ENCODE peak calls at places on chromosomes 7 and 10, in four cellular contexts. Z is IMR-90, O is A549, T is stomach. R is an unnamed sample. For H3K4me1, the result is how much of the 10 kb centered on the place peaks cover.

GRCh38 chr10:132729810-132730565 is 56.0 kb downstream of the NKX6-2 start:
- DNase-seq in T (no peak), O (no peak), Z (no peak), R (no peak)

GRCh38 chr10:89513206-89513605 is 22.2 kb downstream of the SLC16A12 start:
- DNase-seq in T (no peak), Z (no peak), O (no peak), R (no peak)

GRCh38 chr10:123148414-123149161 is 652 bp downstream of the HMX2 start:
- DNase-seq in Z (no peak), T (no peak), O (no peak), R (no peak)

GRCh38 chr7:38975944-38976392 is 1.7 kb upstream of the POU6F2 start:
- DNase-seq in T (no peak), O (no peak), Z (no peak), R (no peak)

GRCh38 chr10:72464438-72464837 is 109.7 kb upstream of the DNAJB12 start:
- DNase-seq in Z (no peak), T (no peak), O (no peak), R (no peak)

GRCh38 chr7:906776-907157 is 30.4 kb downstream of the GET4 start:
- DNase-seq in O (no peak), Z (no peak), T (no peak), R (no peak)

GRCh38 chr7:101378808-101379207 is 16.1 kb downstream of the COL26A1 start:
- DNase-seq in Z (no peak), T (no peak), O (no peak), R (no peak)

GRCh38 chr10:45411607-45411940 is 37.6 kb downstream of the ALOX5 start:
- DNase-seq in O (no peak), Z (no peak), T (no peak), R (no peak)

GRCh38 chr10:91681361-91682276 is 48.7 kb upstream of the PPP1R3C start:
- DNase-seq in O (no peak), T (no peak), Z (no peak), R (no peak)

GRCh38 chr7:7183061-7183832 is 903 bp downstream of the C1GALT1 start:
- DNase-seq in O (peak), Z (no peak), T (peak), R (peak)

GRCh38 chr7:90678986-90679385 is 82.9 kb downstream of the CDK14 start:
- DNase-seq in Z (no peak), O (no peak), T (no peak), R (no peak)

GRCh38 chr7:134307320-134307719 is 9.4 kb downstream of the SLC35B4 start:
- DNase-seq in T (no peak), Z (no peak), O (no peak), R (no peak)

GRCh38 chr7:39125849-39126248 is 148.1 kb downstream of the POU6F2 start:
- DNase-seq in O (no peak), T (no peak), Z (no peak), R (no peak)

GRCh38 chr7:412731-413356 is 106.8 kb downstream of the PDGFA start:
- DNase-seq in Z (no peak), O (no peak), T (no peak), R (no peak)

GRCh38 chr7:54843961-54844360 is 85.0 kb upstream of the SEC61G start:
- DNase-seq in O (no peak), T (no peak), Z (no peak), R (no peak)

GRCh38 chr7:140992422-140992821 is 22.3 kb downstream of the MRPS33 start:
- DNase-seq in Z (no peak), T (no peak), O (no peak), R (no peak)

DNA sequence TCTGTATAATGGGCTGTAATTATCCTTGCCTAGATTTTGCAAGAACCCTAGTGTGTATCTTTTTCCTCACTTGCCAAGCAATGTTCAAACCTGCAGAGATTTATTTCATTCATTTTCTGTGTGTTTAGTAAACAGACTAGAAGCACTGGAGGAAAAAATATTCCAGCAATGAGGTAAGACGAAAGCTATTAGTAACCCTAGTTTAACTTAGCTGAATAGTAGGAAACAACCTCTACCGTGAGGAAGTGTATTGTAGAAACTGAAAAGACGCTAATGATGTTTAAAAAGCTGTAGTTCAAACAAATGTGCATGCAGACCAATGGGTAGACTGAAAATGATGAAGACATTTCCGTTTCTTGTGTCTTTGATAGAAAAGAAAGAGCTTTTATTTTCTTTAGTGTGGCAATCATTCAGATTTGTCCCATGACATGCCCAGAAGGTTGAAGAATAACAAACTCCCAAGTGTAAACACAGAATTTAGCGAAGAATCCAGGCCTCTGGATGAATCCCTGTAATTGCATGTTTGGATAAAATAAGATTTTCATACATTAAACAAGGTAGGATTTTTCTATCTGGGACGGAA is 20.7 kb downstream of the CAV1 start:
- DNase-seq in O (no peak), T (no peak), Z (peak), R (no peak)
- H3K4me1 ChIP-seq in O (under half), T (under half), Z (under half), R (under half)

DNA sequence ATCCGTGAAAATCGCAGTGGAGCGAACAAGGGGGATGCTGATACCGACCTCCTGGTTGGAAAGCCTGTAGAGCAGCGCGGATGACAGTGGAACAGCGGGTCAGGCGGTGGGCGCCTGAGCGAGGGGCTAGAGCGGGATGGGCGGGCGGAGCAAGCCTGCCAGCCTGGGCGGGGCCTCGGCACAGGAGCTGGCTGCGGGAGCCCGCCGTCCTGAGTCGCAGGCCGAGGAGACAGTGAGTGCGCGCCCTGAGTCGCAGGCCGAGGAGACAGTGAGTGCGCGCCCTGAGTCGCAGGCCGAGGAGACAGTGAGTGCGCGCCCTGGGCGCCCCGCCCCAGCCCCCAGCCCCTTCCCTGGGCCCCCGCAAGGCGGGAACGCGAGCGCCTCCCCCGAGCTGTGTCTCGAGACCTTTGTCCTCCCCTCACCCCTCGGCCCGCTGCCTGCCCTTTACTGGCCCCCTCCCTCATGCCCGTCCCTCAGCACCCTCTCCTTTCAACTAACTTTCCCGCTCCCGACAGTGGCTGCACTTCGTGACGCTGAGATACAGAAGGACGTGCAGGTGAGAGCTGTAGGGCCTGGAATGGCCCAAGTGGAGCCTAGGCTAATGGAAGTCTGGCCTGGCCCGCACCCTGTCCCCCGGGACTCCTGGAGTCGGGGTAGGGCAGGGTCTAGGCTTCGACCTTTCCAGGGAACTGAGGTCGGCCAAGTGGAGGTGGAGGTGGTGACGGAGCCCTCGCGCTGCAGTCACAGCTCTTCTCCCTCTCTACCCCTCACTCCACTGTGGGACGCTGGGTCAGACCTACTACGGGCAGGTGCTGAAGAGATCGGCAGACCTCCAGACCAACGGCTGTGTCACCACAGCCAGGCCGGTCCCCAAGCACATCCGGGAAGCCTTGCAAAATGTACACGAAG is at the start of gene AS3MT:
- DNase-seq in Z (no peak), T (no peak), O (peak), R (no peak)
- H3K27ac ChIP-seq in Z (peak), T (no peak), O (peak), R (no peak)

GRCh38 chr10:124791378-124792348 is at the start of gene EEF1AKMT2:
- DNase-seq in T (peak), Z (peak), O (peak), R (peak)
- TF ChIP-seq POLR2A in T (peak), Z (peak), O (peak), R (peak)

GRCh38 chr7:155343661-155344121 is 46.0 kb downstream of the INSIG1 start:
- DNase-seq in O (no peak), Z (no peak), T (no peak), R (no peak)
- H3K4me1 ChIP-seq in O (under half), Z (under half), T (under half), R (under half)

GRCh38 chr10:5537684-5538083 is 12.9 kb downstream of the CALML3 start:
- DNase-seq in T (peak), Z (no peak), O (no peak), R (peak)

GRCh38 chr10:5540080-5540479 is 15.3 kb downstream of the CALML3 start:
- DNase-seq in T (peak), Z (no peak), O (no peak), R (peak)

GRCh38 chr10:5536486-5536885 is 11.7 kb downstream of the CALML3 start:
- DNase-seq in Z (no peak), T (no peak), O (no peak), R (peak)

GRCh38 chr10:5538892-5539651 is 14.3 kb downstream of the CALML3 start:
- DNase-seq in Z (no peak), T (no peak), O (no peak), R (peak)

GRCh38 chr10:5538446-5538845 is 13.7 kb downstream of the CALML3 start:
- DNase-seq in Z (peak), T (peak), O (no peak), R (no peak)
- H3K27ac ChIP-seq in Z (no peak), T (peak), O (peak), R (no peak)

GRCh38 chr10:48317321-48317990 is 11.0 kb downstream of the MAPK8 start:
- DNase-seq in O (no peak), Z (no peak), T (no peak), R (no peak)

GRCh38 chr10:48316236-48316635 is 9.8 kb downstream of the MAPK8 start:
- DNase-seq in T (no peak), O (no peak), Z (no peak), R (no peak)

GRCh38 chr10:48324580-48324979 is 18.1 kb downstream of the MAPK8 start:
- DNase-seq in Z (no peak), T (no peak), O (no peak), R (no peak)

DNA sequence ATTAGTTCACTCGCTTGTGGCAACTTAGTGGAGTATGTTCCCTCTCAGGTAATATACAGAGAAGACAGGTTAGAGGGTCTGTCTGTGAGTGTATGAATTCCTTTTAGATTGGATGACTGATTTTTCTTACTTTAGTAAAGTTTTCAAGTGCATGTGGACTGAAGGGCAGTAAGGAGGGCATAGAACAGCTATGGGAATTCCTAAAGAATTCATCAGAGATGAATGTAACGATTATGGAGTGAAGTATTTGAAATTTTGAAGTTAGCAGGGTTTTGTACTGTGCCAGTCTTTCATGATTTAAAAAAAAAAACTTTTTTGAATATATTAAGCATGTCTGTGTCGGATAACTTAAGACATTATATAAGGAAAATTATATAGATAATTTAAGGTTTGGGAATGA is 15.5 kb downstream of the MAPK8 start:
- DNase-seq in T (no peak), Z (peak), O (no peak), R (no peak)
- TF ChIP-seq POLR2A in T (no peak), Z (no peak), O (no peak), R (no peak)

GRCh38 chr10:28503114-28503513 is 29.8 kb upstream of the WAC start:
- DNase-seq in Z (no peak), O (no peak), T (peak), R (peak)
- H3K4me1 ChIP-seq in Z (under half), O (under half), T (under half), R (under half)

GRCh38 chr7:139772115-139772514 is 5.7 kb downstream of the HIPK2 start:
- DNase-seq in O (no peak), T (peak), Z (no peak), R (no peak)

GRCh38 chr7:139771001-139771956 is 6.5 kb downstream of the HIPK2 start:
- DNase-seq in T (no peak), Z (peak), O (peak), R (no peak)

GRCh38 chr7:139768249-139768824 is 9.5 kb downstream of the HIPK2 start:
- DNase-seq in Z (no peak), O (no peak), T (no peak), R (no peak)

GRCh38 chr7:139767561-139767982 is 10.2 kb downstream of the HIPK2 start:
- DNase-seq in Z (no peak), O (no peak), T (no peak), R (no peak)

DNA sequence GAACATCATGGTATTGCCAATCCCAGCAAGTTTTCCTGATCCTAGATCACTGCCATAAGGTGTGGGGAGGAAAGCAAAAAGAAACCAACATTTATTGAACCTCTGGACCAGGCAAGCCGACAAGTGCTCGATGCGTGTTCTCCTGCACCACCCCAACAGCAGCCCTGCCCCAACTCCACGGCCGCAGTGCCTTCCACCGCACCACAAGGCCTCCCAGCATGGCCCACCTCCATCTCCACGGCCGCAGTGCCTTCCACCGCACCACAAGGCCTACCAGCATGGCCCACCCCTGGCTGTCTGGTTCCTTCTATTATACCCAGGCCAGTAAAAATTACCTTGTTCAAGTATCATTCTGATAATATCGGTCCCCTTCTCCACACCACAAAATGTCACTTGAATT is 8.7 kb downstream of the HIPK2 start:
- DNase-seq in Z (no peak), O (no peak), T (no peak), R (no peak)
- H3K27ac ChIP-seq in Z (no peak), O (peak), T (peak), R (no peak)

GRCh38 chr7:46011501-46011900 is 90.4 kb upstream of the IGFBP3 start:
- DNase-seq in Z (no peak), O (no peak), T (no peak), R (no peak)
- TF ChIP-seq POLR2A in Z (no peak), O (no peak), T (no peak), R (no peak)

GRCh38 chr10:127986543-127987466 is 79.9 kb downstream of the PTPRE start:
- DNase-seq in O (no peak), T (no peak), Z (no peak), R (no peak)
- H3K4me1 ChIP-seq in O (under half), T (under half), Z (under half), R (under half)

R was measured in Peyer's patch.